ENCODE peak calls at places on chromosomes 16 and 17, in six cellular contexts. C is H54, N is stomach, U is transverse colon, B is heart left ventricle, L is testis. T is an unnamed sample.

GRCh38 chr16:67029249-67030096 is 524 bp downstream of the CBFB start:
- DNase-seq in L (peak), U (peak), N (peak), C (no peak), B (peak), T (peak)

GRCh38 chr16:89019511-89019910 is 42.5 kb upstream of the CBFA2T3 start:
- DNase-seq in U (no peak), C (no peak), N (no peak), L (no peak), B (no peak), T (no peak)

GRCh38 chr16:15961060-15961511 is 11.7 kb downstream of the ABCC1 start:
- DNase-seq in U (no peak), N (no peak), L (no peak), C (no peak), B (no peak), T (no peak)

GRCh38 chr17:5413682-5414081 is 5.8 kb downstream of the NUP88 start:
- DNase-seq in C (no peak), L (no peak), N (no peak), B (no peak), U (no peak), T (no peak)

GRCh38 chr17:4566785-4567184 is 6.4 kb upstream of the GGT6 start:
- DNase-seq in C (peak), N (peak), U (peak), L (peak), B (peak), T (peak)

GRCh38 chr16:3922241-3922640 is 41.7 kb upstream of the CREBBP start:
- DNase-seq in U (no peak), N (no peak), L (no peak), B (no peak), C (no peak), T (no peak)

GRCh38 chr16:56073508-56073907 is 117.8 kb upstream of the GNAO1 start:
- DNase-seq in L (no peak), U (no peak), N (no peak), C (no peak), B (no peak), T (no peak)

GRCh38 chr17:73733527-73733926 is 89.3 kb upstream of the SDK2 start:
- DNase-seq in N (no peak), C (no peak), B (no peak), L (no peak), U (no peak), T (no peak)

GRCh38 chr16:85652431-85653221 is 36.1 kb downstream of the GINS2 start:
- DNase-seq in N (peak), U (peak), C (no peak), B (peak), L (peak), T (no peak)

GRCh38 chr16:83717308-83717707 is 90.5 kb upstream of the HSBP1 start:
- DNase-seq in U (no peak), N (no peak), C (no peak), B (no peak), L (no peak), T (no peak)

GRCh38 chr16:8572919-8573724 is 17.2 kb downstream of the TMEM114 start:
- DNase-seq in L (peak), N (no peak), B (no peak), C (peak), U (no peak), T (no peak)

GRCh38 chr16:57778658-57779057 is 23.6 kb downstream of the KIFC3 start:
- DNase-seq in B (no peak), N (no peak), U (no peak), C (no peak), L (no peak), T (no peak)

GRCh38 chr16:87411375-87412271 is 19.5 kb downstream of the MAP1LC3B start:
- DNase-seq in U (no peak), C (no peak), B (no peak), N (no peak), L (no peak), T (no peak)

GRCh38 chr16:2364638-2365210 is 24.2 kb upstream of the ABCA3 start:
- DNase-seq in L (no peak), N (no peak), B (no peak), U (no peak), C (no peak), T (no peak)

GRCh38 chr17:14276535-14277250 is 24.2 kb upstream of the HS3ST3B1 start:
- DNase-seq in N (no peak), U (no peak), B (no peak), L (no peak), C (no peak), T (no peak)

GRCh38 chr16:30068750-30069574 is 3.4 kb downstream of the ALDOA start:
- DNase-seq in B (peak), U (peak), N (no peak), L (no peak), C (no peak), T (no peak)

GRCh38 chr17:82277851-82278250 is 4.4 kb upstream of the CSNK1D start:
- DNase-seq in N (no peak), C (no peak), U (no peak), B (no peak), L (no peak), T (no peak)

GRCh38 chr17:76266244-76266938 is 1.2 kb downstream of the UBALD2 start:
- DNase-seq in L (no peak), C (no peak), B (no peak), N (no peak), U (peak), T (no peak)

GRCh38 chr17:57016066-57016763 is 38.3 kb downstream of the SCPEP1 start:
- DNase-seq in B (no peak), L (no peak), C (no peak), U (no peak), N (no peak), T (no peak)

GRCh38 chr17:48645639-48646182 is 19.6 kb upstream of the HOXB9 start:
- DNase-seq in B (no peak), L (no peak), U (no peak), C (no peak), N (no peak), T (no peak)

GRCh38 chr17:44108440-44109311 is 14.8 kb downstream of the HDAC5 start:
- DNase-seq in U (peak), B (peak), N (peak), C (peak), L (peak), T (peak)

GRCh38 chr16:78259883-78260282 is 160.4 kb downstream of the WWOX start:
- DNase-seq in N (no peak), B (no peak), L (no peak), U (no peak), C (no peak), T (no peak)

GRCh38 chr16:3673676-3674377 is 19.3 kb downstream of the DNASE1 start:
- DNase-seq in C (no peak), L (no peak), U (no peak), N (no peak), B (no peak), T (no peak)

DNA sequence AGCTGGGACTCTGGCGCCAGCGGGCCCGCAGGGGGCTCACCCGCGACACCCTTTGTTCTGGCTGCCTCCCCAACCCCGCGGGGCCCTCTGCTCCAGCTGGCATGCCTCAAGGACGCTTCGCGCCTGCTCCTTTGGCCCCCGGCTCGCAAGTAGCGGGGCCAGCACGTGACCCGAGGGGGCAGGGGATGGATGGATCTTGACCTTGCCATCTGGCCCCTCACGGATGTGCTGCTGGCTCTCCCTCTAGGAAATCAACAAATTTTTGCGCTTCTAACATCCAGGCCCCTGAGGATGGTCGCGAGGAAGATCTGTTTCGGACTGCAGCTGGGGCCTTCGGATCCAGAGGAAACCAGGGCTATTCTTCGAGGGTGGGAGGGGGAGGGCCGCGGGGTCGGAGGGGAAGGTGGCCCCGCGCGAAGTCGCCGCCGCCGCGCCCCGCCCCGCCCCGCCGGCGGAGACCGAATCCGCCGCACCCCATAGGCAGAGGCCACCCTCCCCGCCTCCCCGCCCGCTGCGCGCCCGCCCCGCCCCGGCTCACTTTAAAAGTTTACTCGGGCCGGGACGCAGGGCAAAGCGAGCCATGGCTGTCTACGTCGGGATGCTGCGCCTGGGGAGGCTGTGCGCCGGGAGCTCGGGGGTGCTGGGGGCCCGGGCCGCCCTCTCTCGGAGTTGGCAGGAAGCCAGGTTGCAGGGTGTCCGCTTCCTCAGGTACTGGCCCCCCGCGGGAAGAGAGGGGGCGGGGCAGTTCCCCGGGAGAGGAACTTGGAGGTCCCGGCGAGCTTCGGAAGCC is at the start of gene ACSF2:
- DNase-seq in C (peak), N (peak), L (peak), U (peak), B (peak), T (peak)
- TF ChIP-seq POLR2A in C (peak), N (no peak), L (no peak), U (peak), B (peak), T (peak)

GRCh38 chr17:41654908-41655607 is 30.7 kb upstream of the KRT17 start:
- DNase-seq in U (no peak), B (no peak), C (no peak), L (no peak), N (no peak), T (no peak)

GRCh38 chr17:41653421-41654133 is 29.2 kb upstream of the KRT17 start:
- DNase-seq in L (no peak), B (no peak), U (no peak), N (no peak), C (no peak), T (no peak)

GRCh38 chr17:41652461-41652960 is 28.1 kb upstream of the KRT17 start:
- DNase-seq in B (no peak), L (no peak), U (no peak), C (no peak), N (no peak), T (no peak)

GRCh38 chr17:41655611-41656111 is 31.3 kb upstream of the KRT17 start:
- DNase-seq in L (peak), C (no peak), B (no peak), N (peak), U (peak), T (no peak)

GRCh38 chr17:41654134-41654907 is 29.9 kb upstream of the KRT17 start:
- DNase-seq in U (peak), B (no peak), C (no peak), N (peak), L (no peak), T (no peak)
- TF ChIP-seq POLR2A in U (peak), B (no peak), C (no peak), N (no peak), L (no peak), T (no peak)

DNA sequence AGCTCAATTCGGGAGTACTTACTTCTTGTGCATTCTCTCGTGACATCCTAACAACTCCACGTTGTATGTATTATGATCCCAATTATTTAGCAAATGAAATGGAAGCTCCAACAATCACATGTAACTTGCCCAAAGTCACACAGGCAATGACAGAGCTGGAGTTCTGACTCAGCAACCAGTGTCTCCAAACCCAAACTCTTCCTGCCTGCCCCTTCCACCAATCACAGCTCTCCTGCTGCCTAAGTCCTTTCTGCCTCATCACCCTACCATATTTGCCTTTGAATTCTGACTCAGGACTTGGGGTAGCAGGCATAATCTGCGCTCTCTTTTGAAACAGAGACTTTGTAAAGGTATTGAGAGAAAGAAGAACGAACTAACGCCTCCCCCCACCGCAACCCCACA is 245.2 kb upstream of the MAF start:
- DNase-seq in N (no peak), B (no peak), U (no peak), C (no peak), L (no peak), T (no peak)
- TF ChIP-seq POLR2A in N (no peak), B (no peak), U (no peak), C (no peak), L (no peak), T (no peak)

GRCh38 chr16:61900482-61900881 is 135.8 kb downstream of the CDH8 start:
- DNase-seq in L (no peak), N (no peak), C (no peak), U (no peak), B (no peak), T (no peak)
- TF ChIP-seq POLR2A in L (no peak), N (no peak), C (no peak), U (no peak), B (no peak), T (no peak)

DNA sequence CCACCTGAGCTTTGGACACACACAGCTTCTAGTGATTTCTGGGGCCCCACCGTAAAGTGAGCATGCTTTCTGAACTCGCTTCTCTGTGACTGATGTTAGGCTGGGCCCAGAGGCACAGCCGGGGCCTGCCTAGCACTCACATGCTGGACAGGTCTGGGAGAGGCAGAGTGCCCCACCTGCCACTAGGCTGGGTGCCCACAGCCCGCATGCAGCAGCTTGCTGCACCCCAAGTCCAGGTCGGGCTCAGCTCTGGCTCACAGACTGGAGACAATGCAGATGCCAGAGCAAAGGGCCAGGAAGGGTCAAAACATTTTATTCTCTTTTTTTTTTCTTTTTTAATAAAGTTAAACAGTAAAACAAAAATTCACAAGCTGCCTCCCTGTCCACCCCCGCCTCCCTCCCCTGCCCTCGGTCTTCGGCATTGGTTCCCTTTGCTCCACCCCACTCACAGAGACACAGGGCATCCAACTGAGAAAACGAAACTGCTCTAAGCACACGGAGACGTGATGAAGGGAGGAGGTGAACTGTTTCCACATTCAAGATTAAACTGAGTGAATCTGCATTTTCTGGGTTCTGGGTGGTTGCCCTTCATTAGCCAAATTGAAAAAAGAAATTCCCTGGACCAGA is 9.7 kb downstream of the CNP start:
- DNase-seq in L (peak), N (no peak), C (no peak), U (no peak), B (no peak), T (no peak)
- TF ChIP-seq POLR2A in L (no peak), N (no peak), C (no peak), U (no peak), B (no peak), T (no peak)

GRCh38 chr16:74626741-74627416 is 20.0 kb upstream of the GLG1 start:
- DNase-seq in U (no peak), C (no peak), N (no peak), B (no peak), L (no peak), T (no peak)
- TF ChIP-seq POLR2A in U (no peak), C (no peak), N (no peak), B (no peak), L (no peak), T (no peak)

GRCh38 chr16:75496546-75496945 is 1.3 kb upstream of the CHST6 start:
- DNase-seq in B (no peak), N (no peak), U (no peak), L (no peak), C (no peak), T (no peak)

GRCh38 chr16:75491876-75492275 is 3.4 kb downstream of the CHST6 start:
- DNase-seq in B (no peak), C (peak), N (no peak), L (no peak), U (no peak), T (no peak)

GRCh38 chr16:75494184-75494583 is 1.1 kb downstream of the CHST6 start:
- DNase-seq in N (no peak), C (no peak), B (no peak), U (no peak), L (no peak), T (no peak)

GRCh38 chr16:75497558-75497957 is 2.3 kb upstream of the CHST6 start:
- DNase-seq in C (no peak), U (no peak), L (no peak), B (no peak), N (no peak), T (no peak)

DNA sequence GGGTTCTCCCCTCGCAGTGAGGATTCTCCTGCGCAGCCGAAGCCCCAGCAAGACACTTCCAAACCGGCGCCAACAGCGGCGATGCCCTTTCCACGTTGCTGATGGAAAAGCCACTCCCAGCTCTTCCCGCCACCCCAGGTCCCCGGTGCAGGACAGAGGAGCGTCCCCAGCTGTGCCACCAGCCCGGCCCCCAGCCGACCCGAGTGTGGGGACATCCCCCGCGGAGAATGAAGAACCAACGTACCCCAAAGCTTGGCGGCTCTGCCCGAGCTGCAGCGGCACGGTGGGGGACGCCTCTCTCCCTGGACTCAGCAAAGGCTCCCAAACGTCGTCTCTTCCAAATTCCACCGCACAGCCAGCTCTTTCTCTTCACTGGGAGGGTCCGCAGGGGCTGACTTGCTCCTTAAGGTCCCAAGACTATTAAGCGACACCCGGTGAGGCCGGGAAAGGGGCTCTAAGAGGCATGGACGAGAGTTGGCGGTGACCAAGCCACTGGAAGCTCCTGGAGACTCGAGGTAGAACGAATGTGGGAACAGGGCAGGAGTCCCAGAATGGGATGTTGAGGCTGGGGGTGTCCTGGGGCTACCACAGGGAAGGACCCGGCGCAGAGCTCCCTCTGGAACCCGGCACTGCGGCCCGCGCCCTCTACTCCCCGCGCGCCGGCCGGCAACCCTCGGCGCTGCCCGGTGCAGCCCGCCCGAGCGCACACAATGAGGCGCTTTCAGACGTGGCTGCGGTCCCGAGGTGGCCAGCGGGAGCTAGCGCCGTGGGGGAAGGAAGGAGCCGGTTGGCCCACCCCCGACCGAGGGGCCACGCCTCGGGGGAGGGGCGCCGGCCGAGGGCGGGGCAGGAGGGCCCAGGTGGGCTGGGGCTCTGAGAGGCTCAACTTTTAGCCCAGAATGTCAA is at the start of gene CHST6:
- DNase-seq in B (peak), N (no peak), L (peak), U (peak), C (no peak), T (no peak)
- TF ChIP-seq POLR2A in B (no peak), N (no peak), L (no peak), U (no peak), C (no peak), T (no peak)

GRCh38 chr17:17032131-17032692 is 10.0 kb upstream of the MPRIP start:
- DNase-seq in B (peak), U (peak), C (peak), N (peak), L (peak), T (no peak)
- TF ChIP-seq POLR2A in B (no peak), U (no peak), C (peak), N (no peak), L (no peak), T (no peak)

GRCh38 chr17:7114875-7115614 is 423 bp upstream of the ASGR2 start:
- DNase-seq in L (no peak), N (no peak), U (no peak), C (no peak), B (peak), T (no peak)
- TF ChIP-seq POLR2A in L (no peak), N (no peak), U (no peak), C (no peak), B (no peak), T (no peak)

DNA sequence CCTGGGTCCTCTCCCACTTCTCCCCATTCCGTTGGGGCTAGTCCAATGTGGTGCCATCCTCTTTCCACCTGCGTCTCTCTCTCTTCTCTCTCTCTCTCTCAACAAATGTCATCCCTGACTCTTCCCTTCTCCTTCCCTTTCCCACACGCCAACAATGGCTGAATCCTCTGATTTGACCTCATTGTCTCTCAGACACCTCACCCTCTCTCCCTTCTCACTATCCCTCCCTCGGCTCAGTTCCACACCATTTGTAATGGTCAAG is 628 bp upstream of the ZNF18 start:
- DNase-seq in L (no peak), U (no peak), B (no peak), N (no peak), C (no peak), T (no peak)
- TF ChIP-seq POLR2A in L (no peak), U (no peak), B (no peak), N (no peak), C (no peak), T (no peak)